ENCODE peak calls at places on chromosome 2, in eight cellular contexts. V is stimulated activated CD4-positive, alpha-beta T cell treated with anti-CD3 and anti-CD28 coated beads, Interleukin-12 subunit alpha, Interleukin-12 subunit beta, amount 100 ng/mL, for 4 hours; Y is activated T-cell treated with anti-CD3 and anti-CD28 coated beads for 1 hour; N is HFFc6; Q is glutamatergic neuron; G is activated CD8-positive, alpha-beta memory T cell treated with anti-CD3 and anti-CD28 coated beads for 48 hours; X is AG08395; A is non-pigmented ciliary epithelial cell. S is an unnamed sample.

GRCh38 chr2:240717681-240718581 is 26.3 kb downstream of the AQP12A start:
- DNase-seq in V (no peak), Y (no peak), N (no peak), Q (peak), G (no peak), X (no peak), A (no peak), S (no peak)

GRCh38 chr2:240434728-240435456 is 571 bp upstream of the GPC1 start:
- DNase-seq in V (peak), Y (peak), N (peak), Q (peak), G (peak), X (peak), A (no peak), S (peak)

GRCh38 chr2:241295326-241296095 is 20.0 kb downstream of the HDLBP start:
- DNase-seq in V (no peak), Y (no peak), N (no peak), Q (no peak), G (no peak), X (no peak), A (no peak), S (no peak)

GRCh38 chr2:239361311-239361642 is 39.5 kb downstream of the HDAC4 start:
- DNase-seq in V (no peak), Y (no peak), N (peak), Q (no peak), G (no peak), X (peak), A (no peak), S (peak)

GRCh38 chr2:120765911-120766757 is 30.5 kb downstream of the GLI2 start:
- DNase-seq in V (no peak), Y (no peak), N (peak), Q (peak), G (no peak), X (peak), A (peak), S (peak)

GRCh38 chr2:168208652-168209051 is 38.7 kb downstream of the STK39 start:
- DNase-seq in V (no peak), Y (no peak), N (no peak), Q (no peak), G (no peak), X (no peak), A (no peak), S (no peak)

GRCh38 chr2:60071427-60071826 is 482.0 kb downstream of the BCL11A start:
- DNase-seq in V (no peak), Y (no peak), N (no peak), Q (no peak), G (no peak), X (no peak), A (no peak), S (no peak)

GRCh38 chr2:70785137-70785911 is 5.1 kb downstream of the FIGLA start:
- DNase-seq in V (peak), Y (peak), N (peak), Q (peak), G (no peak), X (peak), A (no peak), S (peak)

GRCh38 chr2:39492701-39493100 is 55.6 kb upstream of the MAP4K3 start:
- DNase-seq in V (no peak), Y (no peak), N (no peak), Q (no peak), G (no peak), X (no peak), A (no peak), S (no peak)

GRCh38 chr2:64348386-64349142 is 105.4 kb upstream of the LGALSL start:
- DNase-seq in V (no peak), Y (no peak), N (peak), Q (no peak), G (no peak), X (peak), A (no peak), S (no peak)

GRCh38 chr2:205408690-205409089 is 273.6 kb upstream of the NRP2 start:
- DNase-seq in V (no peak), Y (no peak), N (peak), Q (no peak), G (no peak), X (peak), A (no peak), S (no peak)

GRCh38 chr2:127410871-127411396 is 7.3 kb upstream of the PROC start:
- DNase-seq in V (no peak), Y (no peak), N (peak), Q (no peak), G (no peak), X (peak), A (no peak), S (peak)

GRCh38 chr2:105380432-105381118 is 18.3 kb downstream of the FHL2 start:
- DNase-seq in V (no peak), Y (no peak), N (no peak), Q (no peak), G (no peak), X (no peak), A (no peak), S (no peak)

GRCh38 chr2:2243666-2244065 is 87.4 kb downstream of the MYT1L start:
- DNase-seq in V (no peak), Y (no peak), N (no peak), Q (no peak), G (no peak), X (peak), A (no peak), S (peak)

GRCh38 chr2:65023742-65024141 is 32.5 kb upstream of the CEP68 start:
- DNase-seq in V (no peak), Y (no peak), N (no peak), Q (no peak), G (no peak), X (no peak), A (no peak), S (no peak)

GRCh38 chr2:224658776-224659175 is 57.4 kb downstream of the CCDC195 start:
- DNase-seq in V (no peak), Y (no peak), N (peak), Q (no peak), G (no peak), X (peak), A (no peak), S (peak)

GRCh38 chr2:134189009-134189717 is 64.7 kb upstream of the MGAT5 start:
- DNase-seq in V (no peak), Y (no peak), N (no peak), Q (no peak), G (no peak), X (peak), A (no peak), S (peak)

GRCh38 chr2:109256921-109257320 is 127.9 kb downstream of the SH3RF3 start:
- DNase-seq in V (no peak), Y (no peak), N (peak), Q (no peak), G (no peak), X (no peak), A (no peak), S (peak)

GRCh38 chr2:218405365-218406208 is 5.9 kb downstream of the CTDSP1 start:
- DNase-seq in V (no peak), Y (no peak), N (no peak), Q (no peak), G (no peak), X (no peak), A (no peak), S (peak)

GRCh38 chr2:46657042-46657504 is 177.7 kb downstream of the TMEM247 start:
- DNase-seq in V (no peak), Y (no peak), N (no peak), Q (no peak), G (no peak), X (peak), A (no peak), S (no peak)

GRCh38 chr2:230690439-230690838 is 22.2 kb upstream of the CAB39 start:
- DNase-seq in V (no peak), Y (no peak), N (no peak), Q (no peak), G (no peak), X (no peak), A (no peak), S (no peak)

GRCh38 chr2:127118467-127118866 is 11.5 kb upstream of the BIN1 start:
- DNase-seq in V (no peak), Y (no peak), N (no peak), Q (no peak), G (no peak), X (no peak), A (no peak), S (no peak)

GRCh38 chr2:3495956-3496355 is 23.4 kb downstream of the ADI1 start:
- DNase-seq in V (no peak), Y (no peak), N (no peak), Q (no peak), G (no peak), X (no peak), A (no peak), S (no peak)

GRCh38 chr2:9690252-9690651 is 59.5 kb upstream of the YWHAQ start:
- DNase-seq in V (no peak), Y (no peak), N (no peak), Q (peak), G (no peak), X (peak), A (no peak), S (peak)

GRCh38 chr2:133713049-133713580 is 144.9 kb upstream of the NCKAP5 start:
- DNase-seq in V (no peak), Y (no peak), N (no peak), Q (no peak), G (no peak), X (no peak), A (no peak), S (no peak)

GRCh38 chr2:26568076-26568890 is 72.9 kb downstream of the CIB4 start:
- DNase-seq in V (no peak), Y (no peak), N (no peak), Q (no peak), G (no peak), X (no peak), A (no peak), S (no peak)

GRCh38 chr2:136210822-136211221 is 92.9 kb upstream of the CXCR4 start:
- DNase-seq in V (no peak), Y (no peak), N (no peak), Q (no peak), G (no peak), X (no peak), A (no peak), S (no peak)

GRCh38 chr2:45302011-45302325 is 292.7 kb upstream of the SIX2 start:
- DNase-seq in V (no peak), Y (no peak), N (no peak), Q (no peak), G (no peak), X (no peak), A (no peak), S (no peak)

GRCh38 chr2:47267389-47268086 is 112.4 kb upstream of the STPG4 start:
- DNase-seq in V (no peak), Y (no peak), N (no peak), Q (no peak), G (no peak), X (no peak), A (no peak), S (peak)